ENCODE peak calls at places on chromosomes 12 and 14, in nine cellular contexts. One of them, this sample, is unnamed.

GRCh38 chr12:66092559-66093269 is 37.8 kb downstream of the LLPH start:
- DNase-seq in CD4-positive, CD25-positive, alpha-beta regulatory T cell: no peak
- DNase-seq in thyroid gland: no peak
- DNase-seq in endothelial cell: no peak
- DNase-seq in tibial nerve: no peak
- DNase-seq in endothelial cell of umbilical vein: peak
- DNase-seq in right atrium auricular region: no peak
- DNase-seq in NCI-H1417: no peak
- DNase-seq in heart left ventricle: no peak
- DNase-seq in this sample: no peak

GRCh38 chr12:96205909-96206308 is 11.7 kb downstream of the ELK3 start:
- DNase-seq in CD4-positive, CD25-positive, alpha-beta regulatory T cell: peak
- DNase-seq in thyroid gland: no peak
- DNase-seq in endothelial cell: no peak
- DNase-seq in tibial nerve: no peak
- DNase-seq in endothelial cell of umbilical vein: no peak
- DNase-seq in right atrium auricular region: no peak
- DNase-seq in NCI-H1417: no peak
- DNase-seq in heart left ventricle: no peak
- DNase-seq in this sample: no peak

GRCh38 chr14:90091393-90091792 is 29.6 kb downstream of the KCNK13 start:
- DNase-seq in CD4-positive, CD25-positive, alpha-beta regulatory T cell: no peak
- DNase-seq in thyroid gland: peak
- DNase-seq in endothelial cell: no peak
- DNase-seq in tibial nerve: no peak
- DNase-seq in endothelial cell of umbilical vein: peak
- DNase-seq in right atrium auricular region: no peak
- DNase-seq in NCI-H1417: no peak
- DNase-seq in heart left ventricle: no peak
- DNase-seq in this sample: no peak

GRCh38 chr14:64705406-64706118 is 1.3 kb downstream of the PLEKHG3 start:
- DNase-seq in CD4-positive, CD25-positive, alpha-beta regulatory T cell: no peak
- DNase-seq in thyroid gland: no peak
- DNase-seq in endothelial cell: no peak
- DNase-seq in tibial nerve: peak
- DNase-seq in endothelial cell of umbilical vein: no peak
- DNase-seq in right atrium auricular region: no peak
- DNase-seq in NCI-H1417: peak
- DNase-seq in heart left ventricle: peak
- DNase-seq in this sample: no peak

GRCh38 chr12:54042970-54043744 is 10.3 kb downstream of the HOXC5 start:
- DNase-seq in CD4-positive, CD25-positive, alpha-beta regulatory T cell: no peak
- DNase-seq in thyroid gland: no peak
- DNase-seq in endothelial cell: no peak
- DNase-seq in tibial nerve: no peak
- DNase-seq in endothelial cell of umbilical vein: no peak
- DNase-seq in right atrium auricular region: no peak
- DNase-seq in NCI-H1417: no peak
- DNase-seq in heart left ventricle: no peak
- DNase-seq in this sample: no peak

GRCh38 chr14:97379091-97379531 is 581.9 kb downstream of the VRK1 start:
- DNase-seq in CD4-positive, CD25-positive, alpha-beta regulatory T cell: peak
- DNase-seq in thyroid gland: no peak
- DNase-seq in endothelial cell: no peak
- DNase-seq in tibial nerve: no peak
- DNase-seq in endothelial cell of umbilical vein: no peak
- DNase-seq in right atrium auricular region: no peak
- DNase-seq in NCI-H1417: no peak
- DNase-seq in heart left ventricle: no peak
- DNase-seq in this sample: no peak

GRCh38 chr12:96314723-96315122 is 85.5 kb downstream of the CDK17 start:
- DNase-seq in CD4-positive, CD25-positive, alpha-beta regulatory T cell: no peak
- DNase-seq in thyroid gland: no peak
- DNase-seq in endothelial cell: no peak
- DNase-seq in tibial nerve: no peak
- DNase-seq in endothelial cell of umbilical vein: no peak
- DNase-seq in right atrium auricular region: no peak
- DNase-seq in NCI-H1417: no peak
- DNase-seq in heart left ventricle: no peak
- DNase-seq in this sample: no peak

GRCh38 chr12:52870361-52871290 is 21.8 kb upstream of the KRT78 start:
- DNase-seq in CD4-positive, CD25-positive, alpha-beta regulatory T cell: peak
- DNase-seq in thyroid gland: peak
- DNase-seq in endothelial cell: peak
- DNase-seq in tibial nerve: peak
- DNase-seq in endothelial cell of umbilical vein: peak
- DNase-seq in right atrium auricular region: no peak
- DNase-seq in NCI-H1417: peak
- DNase-seq in heart left ventricle: peak
- DNase-seq in this sample: no peak

GRCh38 chr14:71532790-71533189 is 399.4 kb upstream of the RGS6 start:
- DNase-seq in CD4-positive, CD25-positive, alpha-beta regulatory T cell: no peak
- DNase-seq in thyroid gland: no peak
- DNase-seq in endothelial cell: no peak
- DNase-seq in tibial nerve: no peak
- DNase-seq in endothelial cell of umbilical vein: no peak
- DNase-seq in right atrium auricular region: no peak
- DNase-seq in NCI-H1417: peak
- DNase-seq in heart left ventricle: no peak
- DNase-seq in this sample: no peak

GRCh38 chr12:94426049-94426448 is 33.6 kb downstream of the CEP83 start:
- DNase-seq in CD4-positive, CD25-positive, alpha-beta regulatory T cell: no peak
- DNase-seq in thyroid gland: no peak
- DNase-seq in endothelial cell: no peak
- DNase-seq in tibial nerve: no peak
- DNase-seq in endothelial cell of umbilical vein: no peak
- DNase-seq in right atrium auricular region: no peak
- DNase-seq in NCI-H1417: no peak
- DNase-seq in heart left ventricle: no peak
- DNase-seq in this sample: no peak

GRCh38 chr14:65107200-65107599 is 4.9 kb upstream of the MAX start:
- DNase-seq in CD4-positive, CD25-positive, alpha-beta regulatory T cell: no peak
- DNase-seq in thyroid gland: no peak
- DNase-seq in endothelial cell: no peak
- DNase-seq in tibial nerve: no peak
- DNase-seq in endothelial cell of umbilical vein: no peak
- DNase-seq in right atrium auricular region: no peak
- DNase-seq in NCI-H1417: no peak
- DNase-seq in heart left ventricle: no peak
- DNase-seq in this sample: no peak

GRCh38 chr12:104050436-104050835 is 449 bp upstream of the GLT8D2 start:
- DNase-seq in CD4-positive, CD25-positive, alpha-beta regulatory T cell: no peak
- DNase-seq in thyroid gland: no peak
- DNase-seq in endothelial cell: no peak
- DNase-seq in tibial nerve: no peak
- DNase-seq in endothelial cell of umbilical vein: no peak
- DNase-seq in right atrium auricular region: no peak
- DNase-seq in NCI-H1417: no peak
- DNase-seq in heart left ventricle: no peak
- DNase-seq in this sample: no peak

GRCh38 chr14:62445570-62445969 is 599.7 kb downstream of the KCNH5 start:
- DNase-seq in CD4-positive, CD25-positive, alpha-beta regulatory T cell: no peak
- DNase-seq in thyroid gland: no peak
- DNase-seq in endothelial cell: no peak
- DNase-seq in tibial nerve: no peak
- DNase-seq in endothelial cell of umbilical vein: no peak
- DNase-seq in right atrium auricular region: no peak
- DNase-seq in NCI-H1417: no peak
- DNase-seq in heart left ventricle: no peak
- DNase-seq in this sample: no peak

GRCh38 chr12:57452181-57452936 is 2.7 kb upstream of the INHBE start:
- DNase-seq in CD4-positive, CD25-positive, alpha-beta regulatory T cell: no peak
- DNase-seq in thyroid gland: no peak
- DNase-seq in endothelial cell: no peak
- DNase-seq in tibial nerve: no peak
- DNase-seq in endothelial cell of umbilical vein: no peak
- DNase-seq in right atrium auricular region: no peak
- DNase-seq in NCI-H1417: no peak
- DNase-seq in heart left ventricle: peak
- DNase-seq in this sample: peak

GRCh38 chr12:69555461-69555860 is 29.8 kb upstream of the CCT2 start:
- DNase-seq in CD4-positive, CD25-positive, alpha-beta regulatory T cell: no peak
- DNase-seq in thyroid gland: no peak
- DNase-seq in endothelial cell: no peak
- DNase-seq in tibial nerve: no peak
- DNase-seq in endothelial cell of umbilical vein: no peak
- DNase-seq in right atrium auricular region: no peak
- DNase-seq in NCI-H1417: no peak
- DNase-seq in heart left ventricle: no peak
- DNase-seq in this sample: no peak

GRCh38 chr12:124543591-124544310 is 23.7 kb downstream of the NCOR2 start:
- DNase-seq in CD4-positive, CD25-positive, alpha-beta regulatory T cell: no peak
- DNase-seq in thyroid gland: no peak
- DNase-seq in endothelial cell: no peak
- DNase-seq in tibial nerve: no peak
- DNase-seq in endothelial cell of umbilical vein: no peak
- DNase-seq in right atrium auricular region: no peak
- DNase-seq in NCI-H1417: peak
- DNase-seq in heart left ventricle: no peak
- DNase-seq in this sample: no peak

GRCh38 chr14:57974896-57975295 is 109.0 kb upstream of the SLC35F4 start:
- DNase-seq in CD4-positive, CD25-positive, alpha-beta regulatory T cell: no peak
- DNase-seq in thyroid gland: no peak
- DNase-seq in endothelial cell: no peak
- DNase-seq in tibial nerve: no peak
- DNase-seq in endothelial cell of umbilical vein: no peak
- DNase-seq in right atrium auricular region: no peak
- DNase-seq in NCI-H1417: no peak
- DNase-seq in heart left ventricle: no peak
- DNase-seq in this sample: no peak

GRCh38 chr14:69719501-69719951 is 47.4 kb upstream of the SRSF5 start:
- DNase-seq in CD4-positive, CD25-positive, alpha-beta regulatory T cell: no peak
- DNase-seq in thyroid gland: peak
- DNase-seq in endothelial cell: peak
- DNase-seq in tibial nerve: peak
- DNase-seq in endothelial cell of umbilical vein: peak
- DNase-seq in right atrium auricular region: peak
- DNase-seq in NCI-H1417: no peak
- DNase-seq in heart left ventricle: peak
- DNase-seq in this sample: no peak

GRCh38 chr14:74015965-74016364 is 3.1 kb downstream of the ENTPD5 start:
- DNase-seq in CD4-positive, CD25-positive, alpha-beta regulatory T cell: no peak
- DNase-seq in thyroid gland: no peak
- DNase-seq in endothelial cell: no peak
- DNase-seq in tibial nerve: no peak
- DNase-seq in endothelial cell of umbilical vein: no peak
- DNase-seq in right atrium auricular region: no peak
- DNase-seq in NCI-H1417: no peak
- DNase-seq in heart left ventricle: no peak
- DNase-seq in this sample: no peak

GRCh38 chr14:93991649-93992048 is 5.5 kb upstream of the CCDC197 start:
- DNase-seq in CD4-positive, CD25-positive, alpha-beta regulatory T cell: no peak
- DNase-seq in thyroid gland: no peak
- DNase-seq in endothelial cell: no peak
- DNase-seq in tibial nerve: no peak
- DNase-seq in endothelial cell of umbilical vein: no peak
- DNase-seq in right atrium auricular region: no peak
- DNase-seq in NCI-H1417: no peak
- DNase-seq in heart left ventricle: no peak
- DNase-seq in this sample: no peak

GRCh38 chr12:51395283-51396230 is 4.4 kb upstream of the GALNT6 start:
- DNase-seq in CD4-positive, CD25-positive, alpha-beta regulatory T cell: no peak
- DNase-seq in thyroid gland: no peak
- DNase-seq in endothelial cell: no peak
- DNase-seq in tibial nerve: no peak
- DNase-seq in endothelial cell of umbilical vein: no peak
- DNase-seq in right atrium auricular region: no peak
- DNase-seq in NCI-H1417: no peak
- DNase-seq in heart left ventricle: no peak
- DNase-seq in this sample: no peak

GRCh38 chr12:75048763-75049162 is 160.9 kb downstream of the KCNC2 start:
- DNase-seq in CD4-positive, CD25-positive, alpha-beta regulatory T cell: no peak
- DNase-seq in thyroid gland: no peak
- DNase-seq in endothelial cell: no peak
- DNase-seq in tibial nerve: no peak
- DNase-seq in endothelial cell of umbilical vein: no peak
- DNase-seq in right atrium auricular region: no peak
- DNase-seq in NCI-H1417: no peak
- DNase-seq in heart left ventricle: no peak
- DNase-seq in this sample: no peak

GRCh38 chr12:132847363-132848356 is 19.0 kb upstream of the GOLGA3 start:
- DNase-seq in CD4-positive, CD25-positive, alpha-beta regulatory T cell: no peak
- DNase-seq in thyroid gland: no peak
- DNase-seq in endothelial cell: no peak
- DNase-seq in tibial nerve: no peak
- DNase-seq in endothelial cell of umbilical vein: no peak
- DNase-seq in right atrium auricular region: no peak
- DNase-seq in NCI-H1417: no peak
- DNase-seq in heart left ventricle: no peak
- DNase-seq in this sample: no peak

GRCh38 chr12:51923506-51924365 is 16.4 kb downstream of the ACVRL1 start:
- DNase-seq in CD4-positive, CD25-positive, alpha-beta regulatory T cell: peak
- DNase-seq in thyroid gland: peak
- DNase-seq in endothelial cell: peak
- DNase-seq in tibial nerve: peak
- DNase-seq in endothelial cell of umbilical vein: peak
- DNase-seq in right atrium auricular region: no peak
- DNase-seq in NCI-H1417: no peak
- DNase-seq in heart left ventricle: peak
- DNase-seq in this sample: peak

GRCh38 chr12:30913323-30913722 is 13.2 kb upstream of the TSPAN11 start:
- DNase-seq in CD4-positive, CD25-positive, alpha-beta regulatory T cell: no peak
- DNase-seq in thyroid gland: no peak
- DNase-seq in endothelial cell: no peak
- DNase-seq in tibial nerve: no peak
- DNase-seq in endothelial cell of umbilical vein: no peak
- DNase-seq in right atrium auricular region: no peak
- DNase-seq in NCI-H1417: no peak
- DNase-seq in heart left ventricle: no peak
- DNase-seq in this sample: no peak

GRCh38 chr12:103208006-103208405 is 250.5 kb downstream of the ASCL1 start:
- DNase-seq in CD4-positive, CD25-positive, alpha-beta regulatory T cell: no peak
- DNase-seq in thyroid gland: no peak
- DNase-seq in endothelial cell: no peak
- DNase-seq in tibial nerve: no peak
- DNase-seq in endothelial cell of umbilical vein: no peak
- DNase-seq in right atrium auricular region: no peak
- DNase-seq in NCI-H1417: no peak
- DNase-seq in heart left ventricle: no peak
- DNase-seq in this sample: no peak

GRCh38 chr12:76031414-76032042 is at the start of gene PHLDA1:
- DNase-seq in CD4-positive, CD25-positive, alpha-beta regulatory T cell: peak
- DNase-seq in thyroid gland: peak
- DNase-seq in endothelial cell: peak
- DNase-seq in tibial nerve: peak
- DNase-seq in endothelial cell of umbilical vein: peak
- DNase-seq in right atrium auricular region: peak
- DNase-seq in NCI-H1417: peak
- DNase-seq in heart left ventricle: peak
- DNase-seq in this sample: peak

GRCh38 chr12:43858096-43858495 is 22.2 kb downstream of the TMEM117 start:
- DNase-seq in CD4-positive, CD25-positive, alpha-beta regulatory T cell: no peak
- DNase-seq in thyroid gland: no peak
- DNase-seq in endothelial cell: no peak
- DNase-seq in tibial nerve: no peak
- DNase-seq in endothelial cell of umbilical vein: no peak
- DNase-seq in right atrium auricular region: no peak
- DNase-seq in NCI-H1417: no peak
- DNase-seq in heart left ventricle: no peak
- DNase-seq in this sample: no peak

GRCh38 chr14:70934502-70935134 is 27.4 kb downstream of the PCNX1 start:
- DNase-seq in CD4-positive, CD25-positive, alpha-beta regulatory T cell: peak
- DNase-seq in thyroid gland: no peak
- DNase-seq in endothelial cell: no peak
- DNase-seq in tibial nerve: no peak
- DNase-seq in endothelial cell of umbilical vein: peak
- DNase-seq in right atrium auricular region: no peak
- DNase-seq in NCI-H1417: no peak
- DNase-seq in heart left ventricle: no peak
- DNase-seq in this sample: no peak

GRCh38 chr14:20328705-20329104 is 4.4 kb downstream of the CCNB1IP1 start:
- DNase-seq in CD4-positive, CD25-positive, alpha-beta regulatory T cell: no peak
- DNase-seq in thyroid gland: no peak
- DNase-seq in endothelial cell: no peak
- DNase-seq in tibial nerve: no peak
- DNase-seq in endothelial cell of umbilical vein: no peak
- DNase-seq in right atrium auricular region: no peak
- DNase-seq in NCI-H1417: no peak
- DNase-seq in heart left ventricle: no peak
- DNase-seq in this sample: no peak

GRCh38 chr12:59570134-59570533 is 25.7 kb upstream of the SLC16A7 start:
- DNase-seq in CD4-positive, CD25-positive, alpha-beta regulatory T cell: no peak
- DNase-seq in thyroid gland: no peak
- DNase-seq in endothelial cell: no peak
- DNase-seq in tibial nerve: no peak
- DNase-seq in endothelial cell of umbilical vein: no peak
- DNase-seq in right atrium auricular region: no peak
- DNase-seq in NCI-H1417: no peak
- DNase-seq in heart left ventricle: no peak
- DNase-seq in this sample: no peak